ENCODE peak calls at places on chromosomes 13 and 19, in four cellular contexts. R, F, B and T are unnamed samples.

GRCh38 chr13:48559638-48560320 is 26.9 kb upstream of the RCBTB2 start:
- DNase-seq in R (no peak), F (no peak), B (no peak), T (no peak)

GRCh38 chr19:12723643-12724426 is at the start of gene TNPO2:
- DNase-seq in R (peak), F (peak), B (peak), T (peak)

GRCh38 chr13:99418663-99419140 is 82.6 kb upstream of the TM9SF2 start:
- DNase-seq in R (no peak), F (no peak), B (no peak), T (no peak)

GRCh38 chr19:1534972-1535371 is 11.1 kb downstream of the PLK5 start:
- DNase-seq in R (no peak), F (no peak), B (no peak), T (no peak)

GRCh38 chr13:41459754-41460111 is 2.4 kb downstream of the RGCC start:
- DNase-seq in R (no peak), F (no peak), B (no peak), T (no peak)

GRCh38 chr13:30572859-30573275 is 44.9 kb upstream of the USPL1 start:
- DNase-seq in R (no peak), F (no peak), B (no peak), T (no peak)

GRCh38 chr13:43567608-43568007 is 219.2 kb downstream of the ENOX1 start:
- DNase-seq in R (no peak), F (no peak), B (no peak), T (no peak)

GRCh38 chr19:1901940-1902404 is 3.2 kb upstream of the ADAT3 start:
- DNase-seq in R (no peak), F (no peak), B (no peak), T (no peak)

GRCh38 chr13:84925443-84925842 is 873.8 kb downstream of the SLITRK6 start:
- DNase-seq in R (no peak), F (no peak), B (no peak), T (no peak)

GRCh38 chr13:47087841-47088240 is 191.0 kb upstream of the HTR2A start:
- DNase-seq in R (no peak), F (no peak), B (no peak), T (no peak)

GRCh38 chr19:18852634-18853033 is 20.9 kb downstream of the UPF1 start:
- DNase-seq in R (no peak), F (no peak), B (no peak), T (no peak)

GRCh38 chr19:1173160-1173844 is 766 bp downstream of the SBNO2 start:
- DNase-seq in R (no peak), F (no peak), B (peak), T (no peak)

GRCh38 chr19:23403581-23404324 is 8.5 kb upstream of the ZNF91 start:
- DNase-seq in R (no peak), F (no peak), B (peak), T (no peak)

GRCh38 chr13:83183439-83184149 is 698.7 kb downstream of the SLITRK1 start:
- DNase-seq in R (no peak), F (no peak), B (no peak), T (no peak)

GRCh38 chr19:6325614-6326013 is 7.8 kb downstream of the ACER1 start:
- DNase-seq in R (no peak), F (no peak), B (no peak), T (no peak)

GRCh38 chr19:9309974-9310446 is 372 bp upstream of the ZNF699 start:
- DNase-seq in R (no peak), F (peak), B (peak), T (no peak)

GRCh38 chr13:41418027-41418426 is 39.3 kb upstream of the RGCC start:
- DNase-seq in R (no peak), F (no peak), B (no peak), T (no peak)

GRCh38 chr13:48561461-48562224 is 28.8 kb upstream of the RCBTB2 start:
- DNase-seq in R (no peak), F (no peak), B (no peak), T (no peak)

GRCh38 chr13:30998548-30999140 is 66.2 kb downstream of the TEX26 start:
- DNase-seq in R (no peak), F (no peak), B (no peak), T (no peak)

GRCh38 chr19:44653343-44653742 is 9.6 kb downstream of the PVR start:
- DNase-seq in R (no peak), F (no peak), B (no peak), T (no peak)

GRCh38 chr19:35362261-35363000 is 4.2 kb downstream of the FFAR3 start:
- DNase-seq in R (no peak), F (peak), B (no peak), T (no peak)

GRCh38 chr19:2476451-2477140 is 669 bp downstream of the GADD45B start:
- DNase-seq in R (peak), F (peak), B (peak), T (peak)

GRCh38 chr19:53068199-53068598 is 23.7 kb downstream of the ERVV-2 start:
- DNase-seq in R (no peak), F (no peak), B (no peak), T (no peak)

GRCh38 chr13:63605962-63606361 is 2190.3 kb upstream of the PCDH20 start:
- DNase-seq in R (no peak), F (no peak), B (no peak), T (no peak)

GRCh38 chr19:48186541-48186991 is 16.1 kb downstream of the ZSWIM9 start:
- DNase-seq in R (no peak), F (no peak), B (no peak), T (no peak)

GRCh38 chr13:73228546-73228945 is 169.7 kb downstream of the KLF5 start:
- DNase-seq in R (peak), F (no peak), B (no peak), T (peak)

GRCh38 chr13:33123066-33123940 is 107.1 kb downstream of the KL start:
- DNase-seq in R (no peak), F (no peak), B (no peak), T (no peak)

GRCh38 chr19:9456018-9456689 is 20.8 kb upstream of the ZNF266 start:
- DNase-seq in R (no peak), F (no peak), B (no peak), T (no peak)

GRCh38 chr13:100493418-100493817 is 95.2 kb downstream of the GGACT start:
- DNase-seq in R (no peak), F (no peak), B (no peak), T (no peak)

GRCh38 chr13:77359171-77359570 is 32.3 kb upstream of the MYCBP2 start:
- DNase-seq in R (no peak), F (no peak), B (no peak), T (no peak)

GRCh38 chr19:13207237-13208130 is 57.3 kb downstream of the IER2 start:
- DNase-seq in R (no peak), F (peak), B (no peak), T (no peak)

GRCh38 chr19:28882818-28883217 is 330.1 kb downstream of the UQCRFS1 start:
- DNase-seq in R (no peak), F (no peak), B (no peak), T (no peak)

GRCh38 chr13:19910336-19911072 is 47.1 kb upstream of the ZMYM5 start:
- DNase-seq in R (no peak), F (no peak), B (peak), T (no peak)

GRCh38 chr19:49456351-49456750 is 3.3 kb downstream of the ALDH16A1 start:
- DNase-seq in R (no peak), F (no peak), B (no peak), T (no peak)

GRCh38 chr13:112664501-112665203 is 25.2 kb upstream of the ATP11A start:
- DNase-seq in R (no peak), F (no peak), B (no peak), T (no peak)

GRCh38 chr19:2547721-2548120 is 71.8 kb downstream of the GADD45B start:
- DNase-seq in R (no peak), F (no peak), B (no peak), T (no peak)

GRCh38 chr19:12788682-12789097 is 2.6 kb upstream of the JUNB start:
- DNase-seq in R (no peak), F (peak), B (peak), T (peak)

GRCh38 chr19:51259348-51260245 is 8.7 kb downstream of the SIGLECL1 start:
- DNase-seq in R (peak), F (peak), B (peak), T (peak)

GRCh38 chr19:18100710-18101109 is 3.1 kb downstream of the MAST3 start:
- DNase-seq in R (no peak), F (no peak), B (no peak), T (no peak)